ENCODE peak calls at places on chromosomes 3 and 15, in ten cellular contexts. O, A, L, G, H, W, R, D, V and Q are unnamed samples.

GRCh38 chr3:154427685-154428291 is 2.2 kb downstream of the GPR149 start:
- DNase-seq in W (no peak), A (no peak), V (no peak), D (no peak), L (peak), G (no peak), H (no peak), O (no peak), R (no peak), Q (no peak)

GRCh38 chr3:115330406-115330805 is 183.3 kb upstream of the ZBTB20 start:
- DNase-seq in H (peak), R (no peak), L (no peak), G (no peak), V (peak), W (peak), A (no peak), O (peak), D (no peak), Q (no peak)

GRCh38 chr15:41568350-41569017 is 9.5 kb downstream of the TYRO3 start:
- DNase-seq in V (no peak), G (peak), R (no peak), H (peak), O (no peak), L (peak), A (no peak), D (no peak), W (no peak), Q (no peak)

GRCh38 chr3:128485283-128486156 is 7.5 kb downstream of the GATA2 start:
- DNase-seq in O (no peak), A (no peak), R (peak), L (no peak), D (no peak), H (no peak), W (no peak), G (no peak), V (no peak), Q (no peak)

GRCh38 chr3:140910860-140911259 is 30.8 kb upstream of the SLC25A36 start:
- DNase-seq in L (peak), G (no peak), V (no peak), O (peak), A (no peak), W (no peak), D (no peak), H (no peak), R (no peak), Q (no peak)

GRCh38 chr15:81326466-81327212 is 2.7 kb upstream of the STARD5 start:
- DNase-seq in G (no peak), V (no peak), A (no peak), O (no peak), H (no peak), L (no peak), W (no peak), D (no peak), R (no peak), Q (no peak)

GRCh38 chr3:54240-54639 is 142.3 kb upstream of the CHL1 start:
- DNase-seq in O (no peak), V (no peak), A (no peak), G (no peak), D (no peak), L (peak), W (no peak), H (no peak), R (no peak), Q (no peak)

GRCh38 chr15:93417156-93418077 is 328.4 kb upstream of the RGMA start:
- DNase-seq in W (no peak), L (no peak), V (no peak), D (peak), H (no peak), G (no peak), R (no peak), A (no peak), O (no peak), Q (no peak)

GRCh38 chr3:184361932-184362667 is 590 bp downstream of the POLR2H start:
- DNase-seq in A (peak), G (peak), V (peak), W (peak), D (peak), L (peak), H (no peak), O (no peak), R (peak), Q (no peak)

GRCh38 chr3:111418388-111418787 is 123.6 kb upstream of the CD96 start:
- DNase-seq in H (no peak), W (no peak), L (no peak), V (no peak), G (no peak), O (no peak), R (no peak), A (no peak), D (no peak), Q (no peak)

GRCh38 chr3:49026536-49026935 is 2.7 kb downstream of the IMPDH2 start:
- DNase-seq in R (no peak), D (no peak), W (no peak), A (no peak), G (no peak), H (no peak), V (no peak), O (no peak), L (no peak), Q (no peak)

GRCh38 chr15:67146875-67147381 is 81.5 kb downstream of the SMAD3 start:
- DNase-seq in L (peak), V (peak), A (peak), G (peak), D (no peak), R (no peak), O (peak), H (no peak), W (peak), Q (no peak)

GRCh38 chr15:60972866-60973265 is 256.2 kb downstream of the RORA start:
- DNase-seq in W (peak), D (no peak), L (no peak), H (peak), A (no peak), O (peak), V (peak), R (no peak), G (peak), Q (no peak)

GRCh38 chr3:42864321-42864950 is 11.2 kb downstream of the CYP8B1 start:
- DNase-seq in O (no peak), L (no peak), W (no peak), H (no peak), V (no peak), D (no peak), R (no peak), A (no peak), G (no peak), Q (no peak)
- TF ChIP-seq CTCF in O (no peak), L (no peak), W (no peak), H (no peak), V (no peak), D (no peak), R (no peak), A (no peak), G (no peak), Q (no peak)

DNA sequence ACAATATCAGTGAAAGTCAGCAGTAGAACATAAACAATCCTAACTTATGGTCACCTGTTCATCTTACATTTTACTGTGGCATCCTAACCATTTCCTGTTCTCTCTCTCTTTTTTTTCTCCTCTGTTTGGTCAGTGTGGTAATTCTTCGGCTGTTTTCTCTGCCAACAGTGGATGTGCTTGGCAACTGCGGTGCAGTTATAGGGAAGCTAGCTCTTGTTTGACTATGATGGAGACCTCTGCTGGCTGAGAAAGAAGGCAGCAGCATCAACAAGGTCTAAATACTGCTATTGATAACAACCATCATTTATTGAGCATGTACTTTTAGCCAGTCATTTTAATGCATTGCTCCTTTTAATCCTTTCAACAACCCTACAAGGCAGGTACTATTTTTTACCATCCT is 723 bp upstream of the DRD3 start:
- DNase-seq in G (peak), W (peak), H (no peak), A (no peak), R (no peak), V (peak), D (no peak), O (peak), L (peak), Q (no peak)
- TF ChIP-seq CTCF in G (peak), W (peak), H (peak), A (peak), R (no peak), V (peak), D (peak), O (peak), L (peak), Q (no peak)

DNA sequence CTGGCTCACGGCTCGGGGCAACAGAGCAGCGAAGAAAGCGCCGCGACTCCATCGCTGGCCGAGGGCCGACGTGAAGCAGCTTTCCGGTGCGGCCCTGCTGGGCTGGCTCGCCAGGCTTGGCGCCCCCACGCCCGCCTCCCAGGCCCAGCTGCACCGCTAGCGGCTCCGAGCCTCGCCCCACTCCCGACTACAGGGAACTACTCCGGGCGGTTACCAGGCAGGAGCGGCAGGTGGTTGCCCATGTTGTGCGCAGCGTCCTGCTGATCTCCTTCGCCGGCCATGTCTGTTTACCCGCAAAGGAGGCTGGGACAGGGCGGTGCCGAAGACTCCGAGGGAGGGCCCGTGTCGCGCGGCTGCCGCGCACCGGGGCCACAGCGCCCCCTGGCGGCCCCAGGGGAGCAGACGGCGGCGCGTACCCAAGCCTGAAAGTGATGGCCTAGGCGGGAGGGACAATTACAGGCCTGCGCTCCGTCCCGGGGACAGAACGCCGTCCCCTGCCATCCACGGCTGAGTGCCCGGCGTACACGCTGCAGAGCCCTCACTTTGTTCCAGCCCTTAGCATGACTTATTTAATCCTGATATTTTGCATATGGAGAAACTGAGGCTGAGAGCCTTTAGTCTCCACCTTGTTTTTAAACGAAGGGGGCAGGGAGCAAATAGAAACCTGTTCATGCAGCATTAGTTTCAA is at the start of gene CRBN:
- DNase-seq in H (peak), D (peak), L (peak), R (peak), W (peak), G (peak), O (peak), V (peak), A (peak), Q (peak)
- TF ChIP-seq CTCF in H (peak), D (peak), L (peak), R (peak), W (peak), G (peak), O (peak), V (peak), A (peak), Q (peak)

GRCh38 chr15:65004993-65005392 is 15.3 kb upstream of the SPG21 start:
- DNase-seq in V (no peak), L (no peak), R (no peak), W (no peak), D (no peak), G (no peak), O (no peak), A (no peak), H (no peak), Q (no peak)

GRCh38 chr15:65006876-65007275 is 17.2 kb upstream of the SPG21 start:
- DNase-seq in A (no peak), R (no peak), D (no peak), W (no peak), L (peak), O (no peak), V (no peak), G (no peak), H (no peak), Q (no peak)

DNA sequence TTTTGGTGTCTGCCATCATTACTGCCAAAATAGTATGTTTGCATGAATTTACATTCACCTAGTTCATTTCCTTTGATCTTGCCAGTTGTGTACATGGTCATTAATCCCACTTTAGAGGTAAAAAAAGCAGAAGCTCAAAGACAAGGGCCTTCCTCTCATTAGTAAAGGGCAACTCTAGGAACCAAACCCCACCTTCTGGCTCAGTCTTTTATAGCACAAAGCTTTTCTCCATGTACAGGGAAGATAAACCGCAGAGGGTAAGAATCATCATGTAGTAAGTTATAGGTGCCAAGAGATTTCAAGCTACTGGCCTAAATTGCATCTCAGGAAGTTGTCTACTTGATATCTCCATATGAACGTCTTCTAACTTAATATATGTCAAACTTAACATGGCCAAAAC is 19.3 kb upstream of the SPG21 start:
- DNase-seq in D (no peak), G (peak), A (no peak), V (no peak), W (no peak), O (no peak), H (no peak), R (no peak), L (peak), Q (no peak)
- TF ChIP-seq CTCF in D (no peak), G (peak), A (no peak), V (no peak), W (peak), O (peak), H (peak), R (no peak), L (peak), Q (no peak)

DNA sequence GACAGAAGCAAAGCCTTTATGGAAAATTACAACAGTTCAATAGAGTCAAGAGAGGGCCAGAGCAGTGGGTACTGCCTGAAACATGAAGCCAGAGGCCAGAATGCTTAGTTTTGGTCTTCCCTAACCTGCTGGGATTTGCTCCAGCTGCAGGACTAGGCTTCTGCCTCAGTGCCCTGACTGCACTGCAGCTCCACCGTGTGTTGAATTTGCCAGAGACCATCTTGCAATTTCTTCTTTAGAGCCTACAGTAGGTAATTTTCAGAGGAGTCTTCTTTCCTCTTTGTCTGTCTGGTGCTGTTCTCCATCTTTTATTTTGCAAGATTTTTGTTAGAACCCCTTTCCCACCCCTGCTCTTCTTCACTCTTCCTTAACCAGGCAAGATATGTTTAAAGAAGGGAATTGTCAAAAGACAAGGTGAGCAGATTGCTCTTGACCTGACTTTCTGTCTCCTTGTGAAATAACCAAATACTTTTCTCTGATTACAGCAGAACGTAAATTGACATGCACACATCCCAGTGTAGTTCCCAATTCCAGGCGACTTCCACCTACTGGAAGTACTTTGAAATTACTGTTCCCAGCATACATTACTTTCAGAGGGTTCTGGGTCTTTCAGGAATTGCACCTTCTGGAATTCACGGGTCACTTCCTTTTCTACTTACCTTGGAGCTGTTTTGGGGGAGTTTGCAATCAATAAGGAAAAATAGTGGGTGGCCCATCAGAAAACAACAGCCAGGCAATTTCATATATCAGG is 161.2 kb downstream of the MINAR1 start:
- DNase-seq in L (peak), G (peak), V (no peak), H (no peak), R (no peak), O (peak), A (no peak), D (no peak), W (peak), Q (no peak)
- TF ChIP-seq CTCF in L (peak), G (peak), V (peak), H (peak), R (no peak), O (peak), A (no peak), D (no peak), W (peak), Q (no peak)

GRCh38 chr3:38561746-38562466 is 65.8 kb downstream of the EXOG start:
- DNase-seq in A (no peak), G (no peak), L (no peak), R (peak), H (no peak), W (no peak), O (no peak), D (no peak), V (no peak), Q (no peak)

GRCh38 chr3:38558864-38559263 is 62.7 kb downstream of the EXOG start:
- DNase-seq in A (no peak), H (no peak), L (no peak), V (no peak), G (no peak), W (no peak), D (no peak), O (no peak), R (no peak), Q (no peak)

GRCh38 chr3:38562467-38562925 is 66.4 kb downstream of the EXOG start:
- DNase-seq in G (no peak), O (no peak), H (no peak), L (no peak), R (peak), V (no peak), A (no peak), D (no peak), W (no peak), Q (no peak)

GRCh38 chr3:38560996-38561717 is 65.0 kb downstream of the EXOG start:
- DNase-seq in L (no peak), A (no peak), O (no peak), V (no peak), H (no peak), G (no peak), W (no peak), D (no peak), R (peak), Q (no peak)

DNA sequence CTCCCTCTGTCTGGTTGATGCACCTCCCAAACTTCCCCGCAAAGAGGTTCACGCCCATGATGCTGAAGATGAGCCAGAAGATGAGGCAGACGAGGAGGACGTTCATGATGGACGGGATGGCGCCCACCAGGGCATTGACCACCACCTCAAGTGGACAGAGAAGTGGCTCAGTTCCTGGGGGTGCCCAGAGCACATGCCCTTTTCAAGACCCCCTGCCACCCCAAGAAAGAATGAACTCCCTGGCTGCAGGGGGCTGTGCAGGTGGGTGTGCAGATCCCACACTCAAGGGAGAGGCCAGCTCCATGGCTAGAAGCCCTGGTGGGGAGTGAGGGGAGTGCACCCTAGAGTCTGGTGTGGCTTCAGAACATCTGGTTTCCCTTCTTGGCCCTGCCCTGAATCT is 64.1 kb downstream of the EXOG start:
- DNase-seq in L (no peak), G (no peak), A (no peak), R (peak), D (no peak), W (no peak), H (no peak), O (no peak), V (no peak), Q (no peak)
- TF ChIP-seq CTCF in L (peak), G (peak), A (no peak), R (no peak), D (peak), W (no peak), H (peak), O (peak), V (peak), Q (no peak)

DNA sequence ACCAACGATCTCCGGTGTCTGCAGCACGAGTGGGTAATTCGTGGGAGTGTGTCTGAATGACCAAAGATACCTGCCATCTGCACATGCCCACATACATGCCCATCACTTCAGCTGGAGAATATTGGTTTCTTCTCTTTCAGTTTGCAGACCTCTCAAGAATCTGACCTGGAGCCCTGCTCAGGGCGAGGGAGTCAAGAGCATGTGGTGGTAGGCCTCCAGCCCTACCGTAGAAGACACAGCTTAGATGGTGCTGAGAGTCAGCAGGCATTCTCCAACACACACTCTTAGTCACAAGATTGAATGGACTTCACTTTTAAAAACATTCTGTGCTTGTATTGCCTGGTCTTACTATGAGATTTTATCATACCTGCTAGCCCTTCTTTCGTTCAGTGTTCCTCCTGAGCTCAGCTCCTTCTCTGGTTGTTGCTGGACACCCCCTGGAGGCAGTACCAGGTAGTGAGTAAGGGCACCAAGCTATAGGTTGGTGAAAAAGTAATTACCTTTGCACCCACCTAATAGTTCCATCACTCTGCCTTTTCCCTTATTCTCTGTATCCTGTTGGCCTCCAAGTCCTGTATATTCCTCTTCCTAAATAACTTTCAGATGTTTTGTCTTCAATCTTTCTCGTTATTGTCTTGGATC is 252.0 kb downstream of the CACNA2D3 start:
- DNase-seq in V (no peak), H (no peak), O (no peak), W (no peak), D (no peak), G (no peak), L (peak), R (no peak), A (no peak), Q (no peak)
- TF ChIP-seq CTCF in V (peak), H (peak), O (no peak), W (no peak), D (peak), G (no peak), L (peak), R (peak), A (peak), Q (no peak)